ENCODE peak calls at places on chromosomes 3 and 15, in eight cellular contexts. P, D, F, A, R, Y, W and L are unnamed samples.

GRCh38 chr3:11915621-11916417 is 69.1 kb upstream of the TAMM41 start:
- DNase-seq in P (no peak), D (no peak), F (no peak), A (no peak), R (no peak), Y (no peak), W (no peak), L (no peak)

GRCh38 chr3:106010829-106011228 is 142.0 kb upstream of the CBLB start:
- DNase-seq in P (no peak), D (no peak), F (no peak), A (no peak), R (no peak), Y (no peak), W (no peak), L (no peak)

GRCh38 chr15:25905140-25905539 is 42.0 kb upstream of the ATP10A start:
- DNase-seq in P (no peak), D (peak; percentile 13), F (no peak), A (no peak), R (no peak), Y (no peak), W (no peak), L (peak; percentile 69)

GRCh38 chr15:87777054-87777498 is 479.5 kb downstream of the NTRK3 start:
- DNase-seq in P (no peak), D (no peak), F (no peak), A (no peak), R (no peak), Y (no peak), W (no peak), L (no peak)

GRCh38 chr3:25424238-25425013 is 3.6 kb upstream of the RARB start:
- DNase-seq in P (no peak), D (no peak), F (no peak), A (no peak), R (no peak), Y (no peak), W (no peak), L (no peak)

GRCh38 chr3:140152851-140153640 is 218.1 kb downstream of the CLSTN2 start:
- DNase-seq in P (no peak), D (no peak), F (no peak), A (no peak), R (no peak), Y (no peak), W (no peak), L (no peak)

GRCh38 chr3:123344175-123344908 is 104.5 kb downstream of the ADCY5 start:
- DNase-seq in P (peak; percentile 9), D (no peak), F (no peak), A (no peak), R (no peak), Y (no peak), W (no peak), L (peak; percentile 50)

GRCh38 chr15:101316529-101316928 is 21.5 kb upstream of the SNRPA1 start:
- DNase-seq in P (peak; percentile 31), D (no peak), F (no peak), A (no peak), R (no peak), Y (no peak), W (no peak), L (no peak)

GRCh38 chr15:89021224-89021623 is 67.0 kb upstream of the ABHD2 start:
- DNase-seq in P (no peak), D (no peak), F (no peak), A (peak; percentile 24), R (peak; percentile 84), Y (no peak), W (no peak), L (no peak)

GRCh38 chr3:73029321-73029796 is 32.1 kb upstream of the EBLN2 start:
- DNase-seq in P (no peak), D (no peak), F (no peak), A (no peak), R (no peak), Y (peak; percentile 53), W (no peak), L (no peak)

GRCh38 chr15:75068748-75069147 is 45.4 kb downstream of the PPCDC start:
- DNase-seq in P (no peak), D (no peak), F (no peak), A (no peak), R (no peak), Y (no peak), W (no peak), L (no peak)

GRCh38 chr15:75065851-75066509 is 42.6 kb downstream of the PPCDC start:
- DNase-seq in P (no peak), D (no peak), F (no peak), A (no peak), R (no peak), Y (peak; percentile 44), W (no peak), L (no peak)

GRCh38 chr15:75065467-75065850 is 42.1 kb downstream of the PPCDC start:
- DNase-seq in P (no peak), D (no peak), F (no peak), A (no peak), R (no peak), Y (peak; percentile 85), W (no peak), L (no peak)

GRCh38 chr15:75069301-75069925 is 46.0 kb downstream of the PPCDC start:
- DNase-seq in P (peak; percentile 84), D (no peak), F (no peak), A (no peak), R (no peak), Y (no peak), W (no peak), L (no peak)

DNA sequence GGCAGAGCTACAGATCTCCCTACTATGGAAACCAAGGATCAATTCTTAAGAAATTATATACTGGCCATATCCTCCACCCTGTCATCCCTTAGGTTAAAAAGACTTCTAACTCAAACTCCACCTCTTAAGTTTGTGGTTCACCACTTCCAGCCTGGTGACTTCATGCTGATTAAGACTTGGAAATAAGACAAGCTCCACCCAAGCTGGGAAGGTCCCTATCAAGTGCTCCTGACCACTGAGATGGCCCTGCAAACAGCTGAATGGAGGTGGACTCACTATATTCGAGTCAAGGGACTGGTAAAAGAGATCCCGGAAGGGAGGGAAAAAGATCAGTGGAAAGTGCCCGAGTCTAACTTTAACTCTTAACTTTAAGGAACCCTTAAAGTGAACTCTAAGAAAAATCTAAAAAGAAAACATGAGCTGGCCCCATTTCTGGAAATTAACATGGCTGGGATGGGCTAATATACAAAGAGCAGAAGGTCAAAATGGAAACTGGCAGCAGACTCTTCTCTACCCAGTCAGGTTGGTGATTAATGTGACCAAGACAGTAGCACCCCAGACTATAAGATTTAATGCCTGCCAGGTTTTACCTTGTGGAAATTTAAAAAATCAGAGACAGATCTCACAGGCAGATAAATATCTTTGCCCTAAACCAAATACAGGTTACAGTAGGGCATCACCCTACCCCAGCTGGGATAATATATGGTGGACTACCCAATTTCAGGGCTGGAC is 43.9 kb downstream of the PPCDC start:
- DNase-seq in P (no peak), D (no peak), F (peak; percentile 12), A (no peak), R (no peak), Y (no peak), W (peak; percentile 30), L (no peak)
- H3K4me1 ChIP-seq in P (peaks cover 74% of the 10 kb centered on the region), D (no peaks in the 10 kb centered on the region), F (peaks cover 4% of the 10 kb centered on the region), A (no peaks in the 10 kb centered on the region), R (no peaks in the 10 kb centered on the region), Y (peaks cover 84% of the 10 kb centered on the region), W (no peaks in the 10 kb centered on the region), L (peaks cover 9% of the 10 kb centered on the region)

DNA sequence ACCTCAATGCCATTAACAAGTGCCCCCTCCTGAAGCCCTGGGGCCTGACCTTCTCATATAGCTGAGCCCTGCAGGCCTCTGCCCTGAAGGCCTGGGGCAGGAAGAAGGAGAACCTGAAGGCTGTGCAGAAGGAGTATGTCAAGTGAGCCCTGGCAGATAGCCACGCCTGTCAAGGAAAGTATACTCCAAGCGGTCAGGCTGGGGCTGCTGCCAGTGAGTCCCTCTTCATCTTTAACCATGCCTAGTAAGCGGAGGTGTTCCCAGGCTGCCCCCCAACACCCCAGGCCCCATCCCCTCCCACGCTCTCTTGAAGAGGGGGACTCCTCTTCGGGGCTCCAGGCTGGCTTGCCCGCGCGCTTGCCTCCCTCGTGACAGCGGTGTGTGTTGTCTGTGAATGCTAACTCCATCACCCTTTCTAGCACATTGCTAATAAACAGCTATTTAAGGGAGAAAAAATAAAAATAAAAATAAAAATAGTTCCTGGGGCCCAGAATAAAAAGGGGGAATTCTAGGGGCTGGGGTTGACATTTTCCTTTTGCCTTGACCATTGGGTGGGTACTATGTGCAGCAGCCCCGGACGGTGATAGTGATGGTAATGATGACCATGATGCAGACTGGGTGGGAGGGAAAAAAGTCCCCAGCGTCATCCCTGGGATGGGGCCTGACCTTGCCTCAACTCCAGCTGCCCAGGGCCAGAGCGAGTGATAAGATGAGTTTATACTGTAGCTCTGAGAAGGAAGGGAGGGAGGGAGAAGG is 3.2 kb upstream of the ALAS1 start:
- DNase-seq in P (no peak), D (peak; percentile 69), F (no peak), A (no peak), R (no peak), Y (no peak), W (no peak), L (peak; percentile 96)
- TF ChIP-seq POLR2AphosphoS5 in P (no peak), D (no peak), F (no peak), A (no peak), R (no peak), Y (no peak), W (no peak), L (no peak)

GRCh38 chr3:52134761-52135160 is 19.5 kb downstream of the POC1A start:
- DNase-seq in P (no peak), D (no peak), F (no peak), A (no peak), R (no peak), Y (no peak), W (no peak), L (no peak)

GRCh38 chr3:52135332-52135731 is 18.9 kb downstream of the POC1A start:
- DNase-seq in P (no peak), D (no peak), F (no peak), A (no peak), R (no peak), Y (no peak), W (no peak), L (no peak)

GRCh38 chr3:52128118-52128683 is 26.0 kb downstream of the POC1A start:
- DNase-seq in P (no peak), D (no peak), F (peak; percentile 87), A (no peak), R (no peak), Y (peak; percentile 84), W (peak; percentile 25), L (no peak)

GRCh38 chr3:52132930-52133329 is 21.3 kb downstream of the POC1A start:
- DNase-seq in P (no peak), D (no peak), F (no peak), A (no peak), R (no peak), Y (no peak), W (no peak), L (no peak)

GRCh38 chr3:52130966-52131637 is 23.1 kb downstream of the POC1A start:
- DNase-seq in P (no peak), D (no peak), F (no peak), A (no peak), R (no peak), Y (no peak), W (no peak), L (no peak)
- H3K27ac ChIP-seq in P (no peak overlapping the region), D (no peak overlapping the region), F (no peak overlapping the region), A (no peak overlapping the region), R (no peak overlapping the region), Y (no peak overlapping the region), W (no peak overlapping the region), L (no peak overlapping the region)

GRCh38 chr3:99868438-99868723 is 50.7 kb downstream of the CMSS1 start:
- DNase-seq in P (no peak), D (no peak), F (no peak), A (peak; percentile 10), R (no peak), Y (no peak), W (no peak), L (no peak)
- H3K4me1 ChIP-seq in P (peaks cover 28% of the 10 kb centered on the region), D (peaks cover 51% of the 10 kb centered on the region), F (no peaks in the 10 kb centered on the region), A (no peaks in the 10 kb centered on the region), R (no peaks in the 10 kb centered on the region), Y (peaks cover 92% of the 10 kb centered on the region), W (peaks cover 13% of the 10 kb centered on the region), L (peaks cover 95% of the 10 kb centered on the region)